ENCODE peak calls at places on chromosomes 12 and 14, in nine cellular contexts. I, M, N, A, J, O, S, R and K are unnamed samples.

GRCh38 chr14:102539544-102540309 is 30.2 kb upstream of the ANKRD9 start:
- DNase-seq in I (no peak), M (no peak), N (no peak), A (no peak), J (peak), O (no peak), S (no peak), R (no peak), K (no peak)

GRCh38 chr14:79712302-79712950 is 498.9 kb downstream of the DIO2 start:
- DNase-seq in I (no peak), M (no peak), N (no peak), A (no peak), J (no peak), O (no peak), S (no peak), R (no peak), K (no peak)

GRCh38 chr12:46373303-46374182 is 970 bp upstream of the SLC38A2 start:
- DNase-seq in I (no peak), M (peak), N (peak), A (peak), J (peak), O (peak), S (no peak), R (peak), K (peak)

GRCh38 chr12:21941522-21942376 is 523 bp upstream of the ABCC9 start:
- DNase-seq in I (no peak), M (peak), N (peak), A (no peak), J (peak), O (peak), S (no peak), R (no peak), K (no peak)

GRCh38 chr12:288687-289086 is 26.1 kb upstream of the SLC6A13 start:
- DNase-seq in I (peak), M (no peak), N (no peak), A (no peak), J (no peak), O (no peak), S (no peak), R (no peak), K (no peak)

GRCh38 chr12:124191024-124191359 is 103.9 kb upstream of the RFLNA start:
- DNase-seq in I (no peak), M (no peak), N (no peak), A (peak), J (peak), O (peak), S (no peak), R (no peak), K (no peak)

GRCh38 chr12:14710632-14711324 is 14.4 kb upstream of the GUCY2C start:
- DNase-seq in I (no peak), M (no peak), N (no peak), A (no peak), J (peak), O (no peak), S (no peak), R (no peak), K (no peak)

GRCh38 chr12:104952816-104953215 is 5.3 kb downstream of the SLC41A2 start:
- DNase-seq in I (no peak), M (no peak), N (no peak), A (no peak), J (no peak), O (no peak), S (no peak), R (no peak), K (no peak)

GRCh38 chr14:93493054-93493453 is 62.3 kb downstream of the UNC79 start:
- DNase-seq in I (no peak), M (no peak), N (no peak), A (no peak), J (peak), O (no peak), S (no peak), R (no peak), K (no peak)
- TF ChIP-seq CTCF in I (no peak), M (no peak), N (no peak), A (no peak), J (no peak), O (no peak), S (no peak), R (no peak), K (no peak)

DNA sequence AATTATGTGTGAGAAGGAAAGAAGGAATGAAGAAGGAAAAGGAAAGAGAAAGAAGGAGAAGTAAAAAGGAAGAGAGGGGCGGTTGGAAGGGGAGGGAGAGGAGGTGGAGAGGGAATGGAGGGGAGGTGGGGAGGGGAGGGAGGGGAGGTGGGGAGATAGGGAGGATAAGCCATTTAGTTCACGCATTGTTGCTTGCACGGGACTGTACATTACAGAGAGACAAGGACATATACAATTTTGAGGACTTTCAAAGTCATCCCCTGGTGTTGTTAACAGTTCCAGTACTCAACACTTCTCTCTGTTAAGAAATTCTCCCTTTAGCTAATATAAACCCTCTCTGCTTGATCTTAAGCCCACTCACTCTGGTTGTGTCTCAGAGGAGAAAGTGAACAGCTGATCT is 312.5 kb downstream of the GRIN2B start:
- DNase-seq in I (no peak), M (no peak), N (no peak), A (no peak), J (no peak), O (no peak), S (no peak), R (no peak), K (no peak)
- TF ChIP-seq CTCF in I (no peak), M (no peak), N (no peak), A (no peak), J (no peak), O (no peak), S (no peak), R (no peak), K (no peak)

GRCh38 chr12:3124917-3125316 is 47.7 kb downstream of the TSPAN9 start:
- DNase-seq in I (no peak), M (no peak), N (no peak), A (no peak), J (no peak), O (no peak), S (no peak), R (no peak), K (no peak)

GRCh38 chr12:3125674-3126073 is 48.5 kb downstream of the TSPAN9 start:
- DNase-seq in I (no peak), M (no peak), N (no peak), A (no peak), J (no peak), O (no peak), S (no peak), R (no peak), K (no peak)

GRCh38 chr12:3120701-3121100 is 43.5 kb downstream of the TSPAN9 start:
- DNase-seq in I (no peak), M (no peak), N (no peak), A (no peak), J (no peak), O (no peak), S (no peak), R (no peak), K (no peak)

GRCh38 chr12:3123729-3124128 is 46.5 kb downstream of the TSPAN9 start:
- DNase-seq in I (no peak), M (no peak), N (no peak), A (no peak), J (no peak), O (no peak), S (no peak), R (no peak), K (no peak)

DNA sequence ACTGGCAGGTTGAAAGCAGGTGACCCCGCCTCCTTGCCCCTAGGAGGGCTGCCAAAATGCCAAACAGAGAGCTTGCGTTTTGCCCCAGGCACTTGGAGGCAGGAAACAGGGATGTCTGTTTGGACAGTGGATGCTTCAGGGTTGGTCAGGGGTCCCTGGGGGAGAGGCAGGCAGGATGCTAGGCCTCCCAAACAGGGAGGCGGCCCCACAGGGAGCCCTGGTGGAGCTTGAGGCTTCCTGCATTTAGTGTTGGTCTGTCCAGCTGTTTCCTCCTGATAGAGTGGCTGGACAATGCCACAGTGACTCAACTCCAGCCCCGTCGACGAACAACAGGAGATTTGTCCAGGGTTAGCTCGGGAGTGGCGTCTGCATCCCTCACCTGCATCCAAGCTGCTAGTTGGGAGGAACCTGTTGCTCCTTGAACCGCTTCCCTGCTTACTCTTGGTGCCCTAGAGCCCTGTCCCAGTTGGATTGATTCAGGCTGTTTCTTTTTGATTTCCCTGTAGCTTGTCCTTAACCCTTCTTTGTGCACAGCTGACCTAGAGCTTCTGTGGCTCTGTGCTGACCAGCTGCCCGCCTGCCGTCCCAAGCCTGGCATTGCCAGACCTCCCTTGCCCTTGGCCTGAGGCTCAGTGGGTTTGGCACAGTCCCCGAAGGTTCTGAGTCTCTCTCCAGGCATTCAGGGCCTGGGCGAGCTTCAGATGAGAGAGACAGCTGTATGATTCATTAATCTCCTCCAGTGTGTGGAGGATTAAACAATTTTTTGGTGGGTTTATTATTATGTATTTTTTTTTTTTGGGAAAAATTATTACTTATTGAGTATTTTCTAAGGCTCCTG is 45.9 kb downstream of the TSPAN9 start:
- DNase-seq in I (no peak), M (peak), N (no peak), A (peak), J (no peak), O (no peak), S (no peak), R (no peak), K (no peak)
- TF ChIP-seq CTCF in I (no peak), M (no peak), N (no peak), A (no peak), J (no peak), O (no peak), S (no peak), R (no peak), K (peak)

GRCh38 chr12:112473056-112473455 is 54.3 kb downstream of the PTPN11 start:
- DNase-seq in I (no peak), M (no peak), N (no peak), A (no peak), J (peak), O (no peak), S (no peak), R (peak), K (no peak)
- TF ChIP-seq CTCF in I (no peak), M (no peak), N (no peak), A (no peak), J (peak), O (peak), S (peak), R (peak), K (no peak)

DNA sequence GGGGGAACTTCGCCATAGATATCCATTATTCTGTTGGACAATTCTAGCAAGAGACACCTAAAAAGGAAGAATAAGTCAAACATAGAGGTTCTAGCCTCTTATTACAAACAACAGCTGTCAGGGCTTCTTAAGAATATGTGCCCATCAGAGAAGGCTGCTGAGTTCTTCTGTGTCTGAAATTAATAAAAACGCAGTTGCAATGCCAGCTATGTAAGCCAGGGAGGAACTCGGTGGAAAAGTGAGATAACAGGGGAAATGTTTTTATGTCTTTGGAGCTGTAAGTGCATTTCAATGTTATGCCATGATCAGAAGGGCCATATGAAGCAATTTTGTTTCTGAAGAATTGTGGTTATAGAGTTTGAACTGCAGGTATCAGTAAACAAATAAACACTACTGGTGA is 95.0 kb downstream of the SYT1 start:
- DNase-seq in I (no peak), M (no peak), N (no peak), A (no peak), J (no peak), O (no peak), S (no peak), R (no peak), K (no peak)
- TF ChIP-seq CTCF in I (no peak), M (no peak), N (no peak), A (no peak), J (no peak), O (no peak), S (no peak), R (no peak), K (no peak)

GRCh38 chr12:52975204-52975603 is 26.3 kb downstream of the KRT18 start:
- DNase-seq in I (no peak), M (no peak), N (peak), A (no peak), J (no peak), O (no peak), S (no peak), R (no peak), K (no peak)

GRCh38 chr12:52976574-52977071 is 27.7 kb downstream of the KRT18 start:
- DNase-seq in I (peak), M (no peak), N (no peak), A (no peak), J (no peak), O (peak), S (no peak), R (no peak), K (no peak)

GRCh38 chr12:52977195-52977594 is 28.3 kb downstream of the KRT18 start:
- DNase-seq in I (no peak), M (no peak), N (no peak), A (no peak), J (no peak), O (peak), S (no peak), R (no peak), K (no peak)

GRCh38 chr12:52971701-52972329 is 22.9 kb downstream of the KRT18 start:
- DNase-seq in I (no peak), M (no peak), N (peak), A (peak), J (no peak), O (peak), S (no peak), R (no peak), K (no peak)

DNA sequence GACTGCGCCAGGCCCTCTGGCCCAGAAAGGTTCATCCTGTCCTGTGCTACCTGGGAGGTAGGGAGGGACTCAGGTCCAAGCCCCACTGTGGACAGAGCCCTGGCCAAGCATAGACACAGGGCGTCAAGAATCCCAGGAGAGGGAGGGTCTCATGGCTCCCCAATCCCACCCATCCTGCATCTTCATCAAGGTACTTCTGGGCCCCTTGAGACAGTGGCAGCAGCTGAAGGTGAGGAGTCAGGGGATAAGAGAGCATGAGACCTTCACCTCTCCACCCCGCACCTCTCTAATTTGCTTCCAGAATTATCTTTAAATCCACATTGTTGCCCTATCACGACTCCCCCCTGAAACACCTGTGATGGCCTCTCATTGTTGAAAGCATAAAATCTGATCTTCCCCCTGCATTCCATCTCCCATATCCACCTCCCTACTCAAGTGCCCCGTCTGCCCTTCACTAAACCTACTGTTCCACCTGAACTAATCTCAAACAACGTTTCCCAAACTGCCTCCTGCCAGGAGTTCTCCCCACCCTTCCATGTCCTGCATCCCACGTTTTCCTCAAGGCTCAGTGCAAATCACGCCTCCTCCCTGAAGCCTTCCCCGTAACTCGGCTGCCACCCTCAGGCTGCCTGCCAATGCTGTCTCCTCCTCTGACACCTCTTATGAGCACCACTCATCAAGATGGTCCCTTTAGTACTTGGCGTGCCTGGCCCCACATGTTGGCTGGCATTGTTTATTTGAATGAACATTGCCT is 27.1 kb downstream of the KRT18 start:
- DNase-seq in I (no peak), M (no peak), N (peak), A (no peak), J (peak), O (peak), S (no peak), R (no peak), K (no peak)
- TF ChIP-seq CTCF in I (peak), M (no peak), N (peak), A (peak), J (peak), O (peak), S (no peak), R (no peak), K (peak)

GRCh38 chr14:69713127-69713800 is 53.7 kb upstream of the SRSF5 start:
- DNase-seq in I (no peak), M (no peak), N (no peak), A (peak), J (peak), O (peak), S (no peak), R (no peak), K (no peak)
- TF ChIP-seq CTCF in I (no peak), M (no peak), N (no peak), A (no peak), J (no peak), O (no peak), S (no peak), R (no peak), K (no peak)